ENCODE peak calls at places on chromosome 18, in five cellular contexts. J, L, G, U and E are unnamed samples.
A peak's percentile ranks its signal among the peaks of the same experiment; 100 is the strongest.

GRCh38 chr18:75218064-75218463 is 7.5 kb downstream of the TSHZ1 start:
- DNase-seq in G (no peak), U (no peak), J (no peak), L (no peak), E (no peak)

GRCh38 chr18:39523281-39523680 is 1957.7 kb upstream of the CELF4 start:
- DNase-seq in J (peak; percentile 38), G (no peak), U (no peak), L (no peak), E (no peak)

GRCh38 chr18:74976331-74976909 is 232.5 kb downstream of the PTGR3 start:
- DNase-seq in G (no peak), J (no peak), U (no peak), L (no peak), E (no peak)

GRCh38 chr18:7568426-7568825 is 1.3 kb downstream of the PTPRM start:
- DNase-seq in U (peak; percentile 9), G (peak; percentile 28), L (peak; percentile 71), J (no peak), E (peak; percentile 45)

GRCh38 chr18:37476182-37476581 is 89.4 kb downstream of the CELF4 start:
- DNase-seq in U (peak; percentile 18), L (no peak), G (no peak), J (peak; percentile 24), E (peak; percentile 28)

GRCh38 chr18:69580107-69580506 is 179.4 kb downstream of the DOK6 start:
- DNase-seq in U (no peak), J (peak; percentile 6), L (no peak), G (no peak), E (no peak)

GRCh38 chr18:62458346-62458745 is 64.5 kb upstream of the ZCCHC2 start:
- DNase-seq in G (no peak), J (no peak), U (no peak), L (no peak), E (no peak)

GRCh38 chr18:8912348-8913057 is 190.0 kb upstream of the NDUFV2 start:
- DNase-seq in G (no peak), J (no peak), L (no peak), U (peak; percentile 16), E (no peak)

GRCh38 chr18:48996901-48997463 is 46.2 kb upstream of the SMAD7 start:
- DNase-seq in J (peak; percentile 91), U (no peak), L (no peak), G (no peak), E (no peak)

GRCh38 chr18:23963443-23964185 is 50.9 kb upstream of the TTC39C start:
- DNase-seq in U (no peak), L (no peak), G (no peak), J (peak; percentile 12), E (no peak)

GRCh38 chr18:67516432-67517223 is at the start of gene DSEL:
- DNase-seq in U (peak; percentile 98), J (peak; percentile 89), L (peak; percentile 99), G (peak; percentile 98), E (peak; percentile 98)

GRCh38 chr18:2846638-2847340 is at the start of gene EMILIN2:
- DNase-seq in J (no peak), U (peak; percentile 60), L (peak; percentile 90), G (peak; percentile 55), E (peak; percentile 73)

GRCh38 chr18:62529597-62529996 is 6.8 kb downstream of the ZCCHC2 start:
- DNase-seq in J (no peak), L (no peak), U (no peak), G (no peak), E (no peak)

GRCh38 chr18:57004366-57005121 is 142.3 kb upstream of the BOD1L2 start:
- DNase-seq in L (no peak), G (no peak), U (no peak), J (peak; percentile 20), E (no peak)

GRCh38 chr18:37484893-37485834 is 80.4 kb downstream of the CELF4 start:
- DNase-seq in L (no peak), J (peak; percentile 47), U (peak; percentile 16), G (no peak), E (peak; percentile 54)

GRCh38 chr18:9429662-9429993 is 45.7 kb upstream of the RALBP1 start:
- DNase-seq in U (no peak), L (no peak), J (no peak), G (no peak), E (no peak)

GRCh38 chr18:63148449-63149199 is 170.9 kb downstream of the BCL2 start:
- DNase-seq in G (no peak), L (peak; percentile 79), U (no peak), J (no peak), E (peak; percentile 52)

GRCh38 chr18:4068552-4069158 is 386.5 kb downstream of the DLGAP1 start:
- DNase-seq in G (no peak), J (peak; percentile 65), L (no peak), U (peak; percentile 13), E (no peak)

GRCh38 chr18:66749475-66750035 is 145.7 kb upstream of the CDH19 start:
- DNase-seq in J (no peak), G (no peak), L (no peak), U (no peak), E (no peak)

GRCh38 chr18:80159713-80160636 is 50.9 kb downstream of the ADNP2 start:
- DNase-seq in G (no peak), L (no peak), U (no peak), J (no peak), E (peak; percentile 53)

GRCh38 chr18:37628466-37629220 is 63.0 kb upstream of the CELF4 start:
- DNase-seq in U (no peak), L (no peak), G (no peak), J (no peak), E (no peak)

GRCh38 chr18:27948981-27949380 is 227.9 kb downstream of the CDH2 start:
- DNase-seq in J (no peak), G (no peak), U (no peak), L (no peak), E (no peak)

GRCh38 chr18:57437782-57438668 is 2.9 kb downstream of the ONECUT2 start:
- DNase-seq in L (no peak), U (peak; percentile 64), G (no peak), J (peak; percentile 82), E (no peak)

GRCh38 chr18:9575558-9575957 is 38.8 kb downstream of the PPP4R1 start:
- DNase-seq in U (peak; percentile 82), J (peak; percentile 95), L (peak; percentile 91), G (peak; percentile 85), E (peak; percentile 50)

GRCh38 chr18:28109781-28110460 is 67.0 kb downstream of the CDH2 start:
- DNase-seq in L (no peak), U (no peak), J (no peak), G (no peak), E (no peak)

GRCh38 chr18:47752796-47753645 is 177.4 kb downstream of the SMAD2 start:
- DNase-seq in L (no peak), J (no peak), G (no peak), U (no peak), E (no peak)

GRCh38 chr18:23719634-23720201 is 30.5 kb downstream of the LAMA3 start:
- DNase-seq in G (no peak), U (no peak), L (no peak), J (peak; percentile 95), E (peak; percentile 32)

GRCh38 chr18:58843662-58844035 is 21.0 kb upstream of the ZNF532 start:
- DNase-seq in G (no peak), L (no peak), J (no peak), U (no peak), E (no peak)

GRCh38 chr18:58845913-58846312 is 18.8 kb upstream of the ZNF532 start:
- DNase-seq in G (no peak), L (no peak), J (no peak), U (no peak), E (no peak)

GRCh38 chr18:58844871-58845270 is 19.8 kb upstream of the ZNF532 start:
- DNase-seq in G (no peak), J (no peak), U (no peak), L (no peak), E (no peak)

GRCh38 chr18:58846325-58846724 is 18.4 kb upstream of the ZNF532 start:
- DNase-seq in L (no peak), G (no peak), U (no peak), J (no peak), E (no peak)

DNA sequence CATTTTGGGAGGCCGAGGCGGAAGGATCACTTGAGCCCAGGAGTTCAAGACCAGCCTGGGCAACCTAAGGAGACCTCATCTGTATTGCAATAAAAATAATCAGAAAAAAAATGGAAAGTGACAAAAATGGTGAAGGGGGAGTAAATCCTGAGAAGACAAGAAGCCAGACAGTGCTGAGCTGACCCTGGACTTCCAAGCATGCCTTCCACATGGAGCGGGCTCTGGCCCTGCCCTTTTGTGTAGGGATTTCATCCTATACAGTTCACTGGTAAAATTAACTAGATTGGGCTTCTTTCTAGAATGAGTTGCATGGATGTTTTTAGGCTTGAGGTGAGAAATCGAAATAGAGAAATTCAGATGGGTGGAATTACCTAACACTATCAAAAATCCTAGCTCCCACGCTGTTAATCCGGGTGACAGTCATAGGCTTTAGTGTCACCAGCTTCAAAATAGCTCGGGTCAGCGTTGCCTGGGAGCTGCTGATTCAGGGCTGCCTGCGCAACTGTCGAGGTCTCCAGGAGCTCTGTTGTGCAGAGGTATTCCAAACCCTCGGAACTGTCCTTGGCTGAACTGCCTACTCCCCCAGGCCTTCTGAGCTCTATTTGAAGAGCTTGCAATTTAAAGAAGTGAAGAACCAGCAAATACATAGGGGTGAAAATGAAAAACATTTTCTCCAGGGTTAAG is 21.6 kb upstream of the ZNF532 start:
- DNase-seq in L (no peak), G (no peak), U (no peak), J (no peak), E (peak; percentile 33)
- H3K4me1 ChIP-seq in L (no peaks in the 10 kb centered on the region), G (no peaks in the 10 kb centered on the region), U (no peaks in the 10 kb centered on the region), J (peaks cover 9% of the 10 kb centered on the region), E (peaks cover 2% of the 10 kb centered on the region)

DNA sequence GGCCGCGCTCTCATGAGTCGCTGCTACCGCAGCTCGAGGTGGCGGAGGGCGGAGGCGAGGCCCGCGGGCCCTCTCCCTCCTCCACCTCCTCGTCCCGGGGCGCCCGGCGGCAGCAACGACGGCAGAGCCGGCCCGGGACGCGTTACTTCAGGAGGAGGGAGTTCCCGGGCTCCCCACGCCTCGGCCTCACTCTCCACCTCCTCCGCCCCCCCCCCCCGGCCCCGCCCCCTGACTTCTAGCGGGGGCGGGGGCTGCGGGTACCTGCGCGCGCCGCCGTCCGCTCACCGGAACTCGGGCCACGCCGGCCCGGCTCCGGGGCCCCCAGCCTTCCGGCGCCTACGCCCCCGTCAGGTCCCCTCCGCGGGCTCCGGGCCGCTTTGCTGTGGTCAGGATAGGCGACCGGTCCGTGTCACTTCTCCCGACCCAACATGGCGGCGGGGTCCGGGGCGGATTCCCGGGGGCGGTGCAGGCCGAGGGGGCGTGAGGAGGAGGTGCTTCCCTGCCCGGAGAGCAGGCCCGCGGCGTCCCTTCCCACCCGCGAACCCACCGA is at the start of gene YES1:
- DNase-seq in U (peak; percentile 84), G (peak; percentile 79), J (peak; percentile 76), L (peak; percentile 90), E (peak; percentile 78)
- TF ChIP-seq EP300 in U (no peak), G (no peak), J (no peak), L (no peak), E (no peak)

GRCh38 chr18:32025744-32026143 is 7.1 kb downstream of the RNF125 start:
- DNase-seq in U (no peak), L (no peak), J (no peak), G (no peak), E (no peak)
- H3K4me1 ChIP-seq in U (no peaks in the 10 kb centered on the region), L (no peaks in the 10 kb centered on the region), J (no peaks in the 10 kb centered on the region), G (no peaks in the 10 kb centered on the region), E (no peaks in the 10 kb centered on the region)

GRCh38 chr18:77650799-77651385 is 401.2 kb downstream of the GALR1 start:
- DNase-seq in G (peak; percentile 57), L (peak; percentile 87), J (peak; percentile 44), U (peak; percentile 73), E (peak; percentile 61)
- TF ChIP-seq EP300 in G (no peak), L (no peak), J (no peak), U (no peak), E (no peak)

GRCh38 chr18:77103181-77103875 is 29.3 kb downstream of the MBP start:
- DNase-seq in L (no peak), J (no peak), U (no peak), G (no peak), E (no peak)
- H3K4me1 ChIP-seq in L (peaks cover 54% of the 10 kb centered on the region), J (peaks cover 66% of the 10 kb centered on the region), U (peaks cover 39% of the 10 kb centered on the region), G (peaks cover 81% of the 10 kb centered on the region), E (peaks cover 34% of the 10 kb centered on the region)